ENCODE peak calls at places on chromosome 7, in seven cellular contexts. V is spleen, C is PC-9, P is right lobe of liver, Z is WERI-Rb-1, N is cardiac fibroblast, W is cardiac muscle cell. J is an unnamed sample.

GRCh38 chr7:90473819-90474218 is 4.4 kb downstream of the PTTG1IP2 start:
- DNase-seq in P (no peak), C (no peak), V (no peak), W (no peak), Z (no peak), N (peak; percentile 41), J (no peak)

GRCh38 chr7:129530881-129531391 is 28.6 kb downstream of the SMKR1 start:
- DNase-seq in Z (no peak), N (peak; percentile 91), P (no peak), V (peak; percentile 6), W (no peak), C (peak; percentile 97), J (no peak)

GRCh38 chr7:1923409-1924053 is 253.5 kb downstream of the ELFN1 start:
- DNase-seq in C (no peak), V (peak; percentile 68), Z (no peak), N (no peak), P (peak; percentile 70), W (no peak), J (no peak)

GRCh38 chr7:28556671-28557070 is 144.4 kb downstream of the CREB5 start:
- DNase-seq in N (no peak), P (no peak), C (no peak), Z (no peak), V (no peak), W (no peak), J (no peak)

GRCh38 chr7:2022021-2022409 is 210.7 kb downstream of the MAD1L1 start:
- DNase-seq in V (peak; percentile 30), W (no peak), C (no peak), P (peak; percentile 11), N (no peak), Z (no peak), J (no peak)

GRCh38 chr7:2732959-2733584 is 45.1 kb downstream of the AMZ1 start:
- DNase-seq in Z (no peak), N (peak; percentile 81), C (peak; percentile 93), W (no peak), V (peak; percentile 67), P (no peak), J (no peak)

GRCh38 chr7:127018889-127019288 is 233.9 kb downstream of the GRM8 start:
- DNase-seq in Z (no peak), C (no peak), P (no peak), W (no peak), N (no peak), V (no peak), J (no peak)

GRCh38 chr7:14834456-14834855 is 68.1 kb downstream of the DGKB start:
- DNase-seq in V (no peak), W (no peak), Z (no peak), N (peak; percentile 91), P (no peak), C (no peak), J (peak; percentile 22)

GRCh38 chr7:21141476-21141875 is 286.4 kb upstream of the SP4 start:
- DNase-seq in N (no peak), V (no peak), W (no peak), P (no peak), Z (peak; percentile 59), C (no peak), J (no peak)

DNA sequence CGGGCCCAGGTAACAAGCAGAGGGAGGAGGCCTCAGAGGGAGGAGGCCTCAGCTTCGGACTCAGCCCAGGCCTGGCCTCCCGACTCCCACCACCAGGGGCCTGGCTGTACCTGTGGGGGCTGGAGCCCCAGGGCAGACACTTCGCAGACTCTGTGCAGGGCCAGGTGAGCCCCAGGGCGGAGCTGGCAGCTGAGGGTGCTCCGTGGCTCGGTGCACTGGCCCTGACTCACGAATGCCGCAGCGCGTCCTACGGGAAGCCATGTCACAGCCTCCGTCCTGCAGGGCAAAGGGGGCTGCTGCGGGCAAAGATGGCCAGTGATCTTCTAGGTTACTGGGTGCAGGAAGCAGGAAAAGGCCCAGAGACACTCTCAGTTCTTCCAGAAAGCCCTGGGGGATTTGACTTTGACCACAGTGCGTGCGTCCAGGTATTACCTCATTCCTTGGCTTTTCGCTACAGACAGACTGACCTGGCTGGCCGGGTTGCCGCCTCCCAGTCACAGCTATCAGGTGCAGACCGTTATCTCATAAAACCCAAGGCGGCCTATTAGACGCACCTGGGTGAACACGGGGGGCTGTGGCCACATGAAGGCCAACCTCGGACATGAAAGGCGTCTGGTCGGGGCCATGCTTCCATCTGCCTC is 80.1 kb downstream of the FOXL3 start:
- DNase-seq in W (no peak), N (no peak), Z (no peak), C (no peak), V (peak; percentile 50), P (peak; percentile 26), J (no peak)
- TF ChIP-seq CTCF in W (no peak), N (no peak), Z (peak; percentile 35), C (no peak), V (no peak), P (no peak), J (no peak)

DNA sequence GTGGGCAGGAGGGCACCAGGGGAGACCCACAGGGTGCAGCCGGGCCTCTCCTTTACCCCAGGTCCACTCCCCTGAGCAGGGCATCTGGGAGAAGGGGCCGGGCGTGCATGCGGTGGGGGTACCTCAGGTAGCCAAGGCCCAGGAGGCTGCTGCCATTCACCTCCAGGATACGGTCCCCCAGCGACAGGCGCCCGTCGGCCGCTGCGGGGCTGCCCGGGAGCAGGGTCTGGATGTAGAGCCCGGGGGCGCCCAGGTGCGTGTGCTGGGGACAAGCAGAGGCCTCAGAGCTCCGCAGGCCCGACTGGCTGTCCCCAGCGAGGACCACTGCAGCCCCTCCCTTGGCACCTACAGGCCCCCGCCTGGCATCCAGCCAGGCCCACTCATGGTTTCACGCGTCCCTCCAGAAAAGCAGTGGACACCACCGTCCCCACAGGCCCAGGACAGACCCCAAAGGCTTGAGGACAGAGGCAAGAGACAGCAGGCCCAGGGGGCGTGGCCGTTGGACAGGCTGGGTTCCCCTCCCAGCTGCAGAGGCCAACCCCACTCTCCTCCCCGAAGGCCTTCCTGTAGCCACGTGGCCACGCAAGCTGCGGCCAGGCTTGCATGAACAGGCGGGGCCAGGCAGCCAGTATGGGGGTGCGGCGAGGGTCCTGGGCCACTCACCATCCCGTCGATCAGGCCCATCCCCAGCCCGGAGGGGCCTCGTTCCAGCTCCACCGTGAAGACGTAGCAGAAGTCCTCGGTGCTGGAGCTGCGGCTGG is 24.3 kb downstream of the AP5Z1 start:
- DNase-seq in V (no peak), Z (peak; percentile 62), N (peak; percentile 47), W (no peak), P (no peak), C (no peak), J (no peak)
- H3K4me3 ChIP-seq in V (no peak overlapping the region), Z (no peak overlapping the region), N (no peak overlapping the region), W (no peak overlapping the region), P (no peak overlapping the region), C (no peak overlapping the region), J (no peak overlapping the region)

GRCh38 chr7:135160858-135161653 is 9.5 kb downstream of the CYREN start:
- DNase-seq in V (peak; percentile 78), W (no peak), C (no peak), N (peak; percentile 24), P (no peak), Z (no peak), J (no peak)
- TF ChIP-seq CTCF in V (peak; percentile 38), W (no peak), C (no peak), N (peak; percentile 5), P (no peak), Z (no peak), J (no peak)

GRCh38 chr7:100373261-100373831 is at the start of gene PILRA:
- DNase-seq in C (no peak), P (no peak), V (peak; percentile 87), Z (no peak), W (no peak), N (peak; percentile 46), J (no peak)
- H3K4me3 ChIP-seq in C (no peak within 1 kb of the TSS), P (no peak within 1 kb of the TSS), V (peak within 1 kb of the TSS; percentile 63), Z (no peak within 1 kb of the TSS), W (no peak within 1 kb of the TSS), N (no peak within 1 kb of the TSS), J (no peak within 1 kb of the TSS)

DNA sequence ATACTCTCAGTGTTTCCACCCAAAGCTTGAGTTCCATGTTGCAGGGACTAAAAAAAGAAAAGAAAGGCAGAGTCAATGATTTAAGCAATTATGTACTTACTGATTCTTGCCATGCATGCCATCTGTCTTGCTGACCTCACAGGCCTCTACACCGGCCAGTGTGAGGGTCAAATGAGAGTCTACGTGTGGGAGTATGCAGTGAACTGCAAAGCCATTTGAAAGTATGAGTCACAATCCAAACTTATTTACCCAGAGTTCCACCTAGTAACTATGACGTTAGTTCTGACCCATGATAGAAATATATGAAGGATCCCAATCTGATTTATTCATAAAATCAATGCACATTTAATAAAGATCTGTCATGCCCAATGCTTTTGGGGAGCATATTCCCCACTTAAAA is 26.5 kb downstream of the PDE1C start:
- DNase-seq in W (no peak), V (no peak), N (peak; percentile 50), C (no peak), P (no peak), Z (peak; percentile 39), J (no peak)
- TF ChIP-seq CTCF in W (no peak), V (no peak), N (no peak), C (no peak), P (no peak), Z (no peak), J (no peak)

GRCh38 chr7:54699715-54700114 is 59.3 kb downstream of the SEC61G start:
- DNase-seq in Z (no peak), W (no peak), P (no peak), V (no peak), C (no peak), N (no peak), J (no peak)

GRCh38 chr7:54701982-54702381 is 57.0 kb downstream of the SEC61G start:
- DNase-seq in Z (no peak), W (no peak), C (no peak), N (no peak), V (no peak), P (no peak), J (no peak)

DNA sequence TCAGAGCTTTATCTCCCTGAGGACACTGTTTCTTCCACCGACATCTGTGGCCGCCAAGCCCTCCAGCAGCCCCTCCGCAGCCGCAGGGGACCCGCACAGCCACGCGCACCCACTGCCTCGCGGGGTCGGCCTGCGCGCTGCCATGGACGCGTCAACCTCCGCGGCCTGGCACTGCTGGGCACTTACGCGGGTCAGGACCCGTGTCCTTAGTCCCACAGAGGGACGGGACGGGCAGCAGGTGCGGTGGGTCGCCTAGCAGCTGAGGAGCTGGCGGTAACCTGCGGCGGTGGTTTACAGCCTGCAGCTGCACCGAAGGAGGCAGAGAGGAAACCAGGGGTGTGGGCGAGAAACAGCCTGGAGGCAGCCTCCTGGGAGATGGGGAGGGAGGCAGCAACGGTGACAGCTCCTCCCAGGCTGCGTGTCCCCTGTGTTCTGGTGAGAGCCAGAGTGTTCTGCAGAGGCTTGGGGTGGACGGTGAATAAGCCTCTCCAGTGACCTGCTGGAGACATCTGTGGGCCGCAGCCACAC is 61.3 kb downstream of the SEC61G start:
- DNase-seq in N (no peak), V (no peak), P (no peak), W (no peak), C (no peak), Z (no peak), J (no peak)
- H3K4me3 ChIP-seq in N (no peak overlapping the region), V (no peak overlapping the region), P (no peak overlapping the region), W (no peak overlapping the region), C (no peak overlapping the region), Z (no peak overlapping the region), J (no peak overlapping the region)

GRCh38 chr7:149826344-149827088 is 11.7 kb upstream of the ZNF862 start:
- DNase-seq in W (no peak), N (no peak), P (no peak), V (peak; percentile 70), C (no peak), Z (no peak), J (no peak)
- TF ChIP-seq CTCF in W (no peak), N (no peak), P (no peak), V (no peak), C (no peak), Z (no peak), J (no peak)